ENCODE peak calls at places on chromosomes 1 and 21, in four cellular contexts. J, Y, M and F are unnamed samples.

GRCh38 chr1:164320780-164321683 is 238.0 kb upstream of the PBX1 start:
- DNase-seq in J (no peak), Y (peak; percentile 65), M (no peak), F (no peak)

GRCh38 chr1:6111571-6111970 is 65.9 kb downstream of the KCNAB2 start:
- DNase-seq in Y (peak; percentile 61), M (no peak), J (no peak), F (no peak)

GRCh38 chr1:28458237-28459228 is 47.3 kb upstream of the RCC1 start:
- DNase-seq in M (no peak), J (no peak), Y (no peak), F (no peak)

GRCh38 chr1:95716550-95716949 is 482.5 kb downstream of the RWDD3 start:
- DNase-seq in Y (no peak), M (no peak), J (no peak), F (no peak)

GRCh38 chr1:30952098-30952497 is 43.5 kb upstream of the SDC3 start:
- DNase-seq in J (no peak), Y (no peak), M (no peak), F (no peak)

GRCh38 chr1:185565314-185565713 is 168.9 kb upstream of the HMCN1 start:
- DNase-seq in M (no peak), Y (no peak), J (no peak), F (no peak)

GRCh38 chr1:59100975-59101374 is 195.9 kb upstream of the FGGY start:
- DNase-seq in J (no peak), Y (no peak), M (no peak), F (no peak)

GRCh38 chr21:44279621-44280260 is 5.9 kb upstream of the AIRE start:
- DNase-seq in Y (no peak), M (no peak), J (no peak), F (no peak)

GRCh38 chr1:232250838-232251237 is 379.1 kb downstream of the SIPA1L2 start:
- DNase-seq in J (no peak), Y (no peak), M (no peak), F (no peak)

GRCh38 chr21:41068411-41069304 is 99.3 kb upstream of the BACE2 start:
- DNase-seq in Y (peak; percentile 88), J (no peak), M (peak; percentile 6), F (no peak)

GRCh38 chr1:27981146-27981545 is 21.4 kb downstream of the XKR8 start:
- DNase-seq in M (no peak), J (no peak), Y (no peak), F (no peak)

GRCh38 chr1:65250826-65251225 is 58.5 kb upstream of the DNAJC6 start:
- DNase-seq in J (no peak), M (no peak), Y (no peak), F (no peak)

GRCh38 chr21:37547615-37547975 is 181.0 kb downstream of the DYRK1A start:
- DNase-seq in Y (no peak), J (no peak), M (no peak), F (no peak)

GRCh38 chr1:21643624-21644023 is 25.5 kb downstream of the RAP1GAP start:
- DNase-seq in Y (no peak), M (no peak), J (no peak), F (no peak)

GRCh38 chr21:43911935-43912487 is 47.0 kb downstream of the AGPAT3 start:
- DNase-seq in Y (peak; percentile 44), M (no peak), J (no peak), F (no peak)

GRCh38 chr21:43331962-43332458 is 94.9 kb downstream of the SIK1 start:
- DNase-seq in J (peak; percentile 86), Y (no peak), M (no peak), F (no peak)

GRCh38 chr1:51215169-51215568 is 20.9 kb upstream of the RNF11 start:
- DNase-seq in M (no peak), J (no peak), Y (no peak), F (no peak)

GRCh38 chr1:112806090-112806642 is 91.0 kb upstream of the PPM1J start:
- DNase-seq in Y (no peak), M (no peak), J (no peak), F (no peak)

GRCh38 chr1:202160377-202160940 is at the start of gene PTPN7:
- DNase-seq in M (peak; percentile 73), Y (no peak), J (no peak), F (no peak)

GRCh38 chr1:8854270-8854669 is 24.2 kb downstream of the ENO1 start:
- DNase-seq in Y (no peak), M (no peak), J (no peak), F (no peak)

GRCh38 chr1:109298666-109299086 is 8.1 kb downstream of the MYBPHL start:
- DNase-seq in Y (no peak), J (no peak), M (no peak), F (no peak)